ENCODE peak calls at places on chromosomes 5 and 9, in four cellular contexts. Z is PC-3, W is MM.1S, O is GM23248. L is an unnamed sample. For H3K9me3, the result is how much of the 10 kb centered on the place peaks cover.

GRCh38 chr5:42689391-42689790 is 67.2 kb upstream of the CCDC152 start:
- DNase-seq in Z (peak), O (no peak), W (no peak), L (no peak)

GRCh38 chr9:98991981-98992884 is 48.5 kb downstream of the COL15A1 start:
- DNase-seq in W (no peak), Z (no peak), O (no peak), L (no peak)

GRCh38 chr9:96027271-96028131 is 152.0 kb downstream of the ERCC6L2 start:
- DNase-seq in W (no peak), Z (no peak), O (peak), L (peak)

GRCh38 chr5:122404653-122405362 is 92.8 kb downstream of the SNCAIP start:
- DNase-seq in Z (no peak), W (no peak), O (no peak), L (no peak)

GRCh38 chr9:89879711-89880110 is 274.9 kb downstream of the GADD45G start:
- DNase-seq in O (no peak), W (no peak), Z (no peak), L (no peak)

GRCh38 chr5:114339108-114339507 is 22.8 kb upstream of the KCNN2 start:
- DNase-seq in O (no peak), W (peak), Z (no peak), L (no peak)

GRCh38 chr9:132181796-132182521 is 20.1 kb downstream of the NTNG2 start:
- DNase-seq in Z (no peak), O (peak), W (no peak), L (peak)

GRCh38 chr5:87121315-87122170 is 146.1 kb upstream of the RASA1 start:
- DNase-seq in O (peak), W (peak), Z (peak), L (no peak)

GRCh38 chr5:30039379-30039778 is 1154.1 kb upstream of the CDH6 start:
- DNase-seq in O (no peak), Z (no peak), W (no peak), L (no peak)

GRCh38 chr5:171312129-171312819 is 3.2 kb downstream of the TLX3 start:
- DNase-seq in Z (no peak), W (no peak), O (no peak), L (peak)

GRCh38 chr5:123000731-123001130 is 35.8 kb downstream of the PPIC start:
- DNase-seq in Z (no peak), W (no peak), O (no peak), L (no peak)

GRCh38 chr9:21656776-21657637 is 145.4 kb upstream of the MTAP start:
- DNase-seq in O (peak), Z (peak), W (no peak), L (no peak)

GRCh38 chr9:19184144-19184917 is 46.2 kb upstream of the DENND4C start:
- DNase-seq in O (peak), W (no peak), Z (peak), L (no peak)

GRCh38 chr5:163916376-163916775 is 411.0 kb downstream of the MAT2B start:
- DNase-seq in Z (no peak), O (no peak), W (peak), L (no peak)

GRCh38 chr9:133710661-133711427 is 27.3 kb downstream of the SARDH start:
- DNase-seq in W (no peak), O (no peak), Z (no peak), L (no peak)

GRCh38 chr5:149656576-149657182 is 73.4 kb upstream of the PPARGC1B start:
- DNase-seq in Z (peak), O (peak), W (peak), L (peak)

GRCh38 chr9:134071149-134071548 is 3.3 kb upstream of the BRD3 start:
- DNase-seq in W (no peak), Z (no peak), O (no peak), L (peak)

GRCh38 chr9:79134654-79135053 is 437.1 kb upstream of the TLE4 start:
- DNase-seq in W (no peak), O (peak), Z (peak), L (peak)

GRCh38 chr5:57243286-57244137 is 69.7 kb downstream of the GPBP1 start:
- DNase-seq in O (no peak), Z (no peak), W (no peak), L (no peak)

GRCh38 chr9:88379352-88379751 is 8.9 kb upstream of the SPIN1 start:
- DNase-seq in W (no peak), O (no peak), Z (no peak), L (no peak)

GRCh38 chr9:131700765-131701433 is 39.0 kb downstream of the RAPGEF1 start:
- DNase-seq in Z (no peak), W (no peak), O (no peak), L (no peak)

GRCh38 chr5:59020611-59021285 is 437.9 kb downstream of the RAB3C start:
- DNase-seq in Z (peak), W (no peak), O (no peak), L (no peak)

GRCh38 chr9:98916660-98917059 is 27.0 kb upstream of the COL15A1 start:
- DNase-seq in O (no peak), W (no peak), Z (no peak), L (peak)

GRCh38 chr9:101628173-101628572 is 33.4 kb upstream of the PPP3R2 start:
- DNase-seq in Z (peak), O (peak), W (no peak), L (no peak)

GRCh38 chr9:90929616-90930015 is 128.0 kb downstream of the SYK start:
- DNase-seq in Z (no peak), W (no peak), O (no peak), L (no peak)

DNA sequence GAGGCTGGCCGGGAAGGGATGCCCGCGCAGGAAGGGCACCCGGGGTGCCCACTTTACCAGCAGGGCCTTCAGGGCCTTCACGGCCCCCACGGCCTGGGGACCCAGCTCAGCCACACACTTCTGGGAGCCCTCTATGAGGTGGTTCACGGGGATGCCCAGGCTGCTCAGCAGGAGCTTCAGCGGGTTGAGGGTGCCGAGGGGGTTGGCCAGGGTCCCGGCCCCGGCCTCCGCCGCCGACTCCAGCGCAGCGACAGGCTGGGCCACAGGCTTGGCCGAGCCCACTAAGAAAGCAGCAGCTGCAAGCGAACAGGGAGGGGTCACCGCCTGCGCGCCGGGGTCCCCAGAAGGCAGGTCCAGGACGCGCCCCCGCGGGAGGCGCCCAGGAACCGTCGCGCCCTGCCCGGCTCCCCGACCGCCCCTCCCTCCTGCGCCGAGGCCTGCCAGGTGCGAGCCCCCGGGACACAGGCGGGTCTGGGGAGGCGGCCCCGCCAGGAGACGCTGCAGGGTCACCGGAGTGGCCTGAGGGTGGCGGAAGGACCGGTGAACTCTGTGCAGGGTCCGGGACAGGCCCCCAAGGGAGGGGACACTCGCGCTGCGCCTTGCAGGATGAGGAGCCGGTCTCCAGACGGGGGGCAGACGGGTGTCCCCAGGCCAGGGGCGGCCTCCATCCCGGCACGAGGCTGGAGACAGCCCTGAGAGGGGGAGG is 603 bp downstream of the SCGB3A1 start:
- DNase-seq in W (no peak), O (no peak), Z (no peak), L (peak)
- H3K27ac ChIP-seq in W (no peak), O (no peak), Z (no peak), L (no peak)

GRCh38 chr5:112793201-112793600 is 55.5 kb downstream of the APC start:
- DNase-seq in W (no peak), Z (no peak), O (peak), L (no peak)

GRCh38 chr5:112784726-112785125 is 47.0 kb downstream of the APC start:
- DNase-seq in O (peak), Z (no peak), W (no peak), L (no peak)

GRCh38 chr5:112787896-112788295 is 50.2 kb downstream of the APC start:
- DNase-seq in W (no peak), O (no peak), Z (no peak), L (no peak)

GRCh38 chr5:112787261-112787660 is 49.6 kb downstream of the APC start:
- DNase-seq in W (no peak), O (peak), Z (peak), L (no peak)
- TF ChIP-seq EZH2phosphoT487 in W (no peak), O (peak), Z (no peak), L (no peak)

GRCh38 chr5:9037048-9037447 is 508.8 kb downstream of the SEMA5A start:
- DNase-seq in W (no peak), Z (no peak), O (no peak), L (no peak)

GRCh38 chr5:9045946-9046345 is 499.9 kb downstream of the SEMA5A start:
- DNase-seq in W (no peak), O (no peak), Z (no peak), L (no peak)

GRCh38 chr5:9047932-9048331 is 497.9 kb downstream of the SEMA5A start:
- DNase-seq in Z (no peak), W (no peak), O (no peak), L (no peak)

GRCh38 chr5:9046756-9047481 is 499.0 kb downstream of the SEMA5A start:
- DNase-seq in W (no peak), O (peak), Z (peak), L (no peak)

DNA sequence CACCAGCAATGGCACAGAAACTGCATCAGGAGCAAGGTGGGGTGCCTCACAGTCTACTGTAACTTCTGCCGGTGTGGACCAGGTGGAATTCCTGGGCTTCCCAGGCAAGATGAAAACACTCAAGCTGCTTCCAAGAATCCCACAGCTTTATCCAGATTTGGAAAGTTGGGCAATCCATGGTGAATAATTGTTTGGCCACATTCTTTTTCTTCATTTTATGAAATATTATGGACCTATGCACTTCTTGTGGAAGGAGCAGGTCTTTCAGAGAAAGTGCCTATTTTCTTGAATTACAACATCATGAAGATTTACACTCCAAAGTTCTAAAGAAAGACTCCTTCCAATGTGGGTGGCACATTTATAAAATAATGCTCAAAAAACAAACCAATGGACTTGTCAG is 503.6 kb downstream of the SEMA5A start:
- DNase-seq in O (no peak), W (no peak), Z (no peak), L (no peak)
- H3K9me3 ChIP-seq in O (under half), W (under half), Z (under half), L (under half)

DNA sequence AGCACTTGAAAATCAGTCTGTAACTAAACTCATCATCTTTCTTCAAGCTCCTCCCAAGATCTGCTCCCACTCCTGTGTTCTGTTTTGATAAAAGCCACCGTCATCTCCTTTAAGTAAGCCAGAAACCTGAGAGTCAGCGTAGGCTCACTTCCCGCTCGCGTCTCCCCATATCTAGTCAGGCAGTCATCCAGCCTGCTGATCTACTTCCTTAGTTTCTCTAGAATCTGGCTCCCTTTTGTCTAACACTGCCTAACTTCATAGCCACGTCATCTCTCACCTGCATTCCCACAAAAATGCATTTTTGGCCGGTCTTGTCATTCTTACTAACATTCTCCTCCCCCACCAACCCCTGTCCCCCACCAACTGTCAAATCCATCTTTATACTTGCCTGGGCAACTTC is 3.0 kb upstream of the TJP2 start:
- DNase-seq in Z (peak), O (peak), W (no peak), L (no peak)
- H3K27ac ChIP-seq in Z (peak), O (no peak), W (no peak), L (no peak)

DNA sequence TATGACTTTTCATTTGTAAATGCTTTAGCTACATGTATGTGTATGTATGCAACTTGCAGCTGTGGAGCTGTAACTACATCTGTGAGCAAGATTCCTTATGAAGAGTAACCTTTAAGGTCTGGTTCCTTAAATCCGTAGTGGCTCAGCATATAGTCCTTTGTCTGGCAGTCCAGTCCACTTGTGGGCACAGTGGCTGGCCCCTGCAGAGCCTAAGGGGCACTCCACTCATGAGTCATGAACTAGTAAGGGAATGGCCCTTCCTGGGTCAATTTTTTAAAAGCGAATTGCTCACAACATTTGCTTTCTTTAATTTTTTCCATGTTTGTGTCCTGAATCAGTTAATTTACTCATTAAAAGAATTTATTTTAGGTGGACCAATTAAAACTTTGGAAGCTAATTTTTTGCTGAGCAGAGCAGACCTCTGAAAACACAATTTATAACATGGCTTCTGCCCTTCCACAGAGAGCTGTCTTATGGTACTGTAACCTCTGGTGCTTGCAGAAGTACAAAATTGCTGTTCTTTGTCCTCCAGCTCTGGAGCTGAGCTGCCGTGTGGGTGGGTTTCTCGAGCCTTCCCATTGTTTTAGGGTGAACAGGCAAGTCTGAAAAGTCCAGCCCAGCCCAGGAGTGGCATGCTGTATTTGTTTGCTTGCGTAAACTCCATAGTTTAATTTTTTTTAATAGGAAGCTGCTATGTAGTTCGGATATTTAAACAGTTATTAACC is 110.1 kb downstream of the MVB12B start:
- DNase-seq in W (no peak), Z (peak), O (peak), L (peak)
- TF ChIP-seq EZH2phosphoT487 in W (no peak), Z (no peak), O (no peak), L (no peak)

L was measured in neural progenitor cell.